ENCODE peak calls at places on chromosomes 4 and X, in five cellular contexts. M is right atrium auricular region, D is posterior cingulate gyrus, O is mucosa of gallbladder, E is right cardiac atrium. T is an unnamed sample.

GRCh38 chrX:132001127-132001526 is 22.0 kb upstream of the STK26 start:
- DNase-seq in M (no peak), D (no peak), O (no peak), E (no peak), T (no peak)

GRCh38 chrX:54439967-54440871 is at the start of gene TSR2:
- DNase-seq in M (peak), D (peak), O (peak), E (peak), T (peak)

GRCh38 chr4:116925900-116926457 is 159.4 kb downstream of the TRAM1L1 start:
- DNase-seq in M (no peak), D (peak), O (no peak), E (peak), T (peak)

GRCh38 chr4:8248091-8248490 is 21.5 kb upstream of the HTRA3 start:
- DNase-seq in M (no peak), D (no peak), O (no peak), E (no peak), T (no peak)

GRCh38 chr4:161486454-161486853 is 677.3 kb downstream of the FSTL5 start:
- DNase-seq in M (no peak), D (no peak), O (no peak), E (no peak), T (no peak)

GRCh38 chrX:86133761-86134160 is 14.5 kb upstream of the DACH2 start:
- DNase-seq in M (no peak), D (no peak), O (no peak), E (no peak), T (no peak)

GRCh38 chrX:152915541-152916241 is 17.8 kb downstream of the ZNF185 start:
- DNase-seq in M (no peak), D (no peak), O (peak), E (no peak), T (peak)

GRCh38 chr4:182231503-182231902 is 11.7 kb upstream of the TENM3 start:
- DNase-seq in M (no peak), D (no peak), O (no peak), E (no peak), T (no peak)

GRCh38 chr4:15694431-15694830 is 8.4 kb upstream of the BST1 start:
- DNase-seq in M (no peak), D (no peak), O (no peak), E (no peak), T (no peak)

GRCh38 chr4:75995727-75996126 is 5.0 kb upstream of the SDAD1 start:
- DNase-seq in M (no peak), D (no peak), O (no peak), E (no peak), T (no peak)

GRCh38 chr4:185204238-185204910 is 574 bp upstream of the CFAP97 start:
- DNase-seq in M (no peak), D (no peak), O (no peak), E (no peak), T (no peak)

GRCh38 chrX:122641136-122641535 is 542.9 kb upstream of the GRIA3 start:
- DNase-seq in M (no peak), D (no peak), O (no peak), E (no peak), T (no peak)

GRCh38 chrX:44842555-44843317 is 1.1 kb upstream of the DUSP21 start:
- DNase-seq in M (no peak), D (no peak), O (no peak), E (no peak), T (no peak)

GRCh38 chr4:98363431-98363830 is 102.2 kb downstream of the RAP1GDS1 start:
- DNase-seq in M (no peak), D (no peak), O (no peak), E (no peak), T (no peak)

GRCh38 chr4:98689507-98690174 is 31.2 kb upstream of the TSPAN5 start:
- DNase-seq in M (no peak), D (no peak), O (no peak), E (no peak), T (no peak)

GRCh38 chrX:29941292-29941691 is 274.1 kb upstream of the MAGEB2 start:
- DNase-seq in M (no peak), D (no peak), O (no peak), E (no peak), T (no peak)

GRCh38 chrX:34927866-34928265 is 14.7 kb upstream of the FAM47B start:
- DNase-seq in M (no peak), D (no peak), O (no peak), E (no peak), T (no peak)

GRCh38 chr4:36737691-36738090 is 456.3 kb downstream of the DTHD1 start:
- DNase-seq in M (no peak), D (no peak), O (no peak), E (no peak), T (no peak)

GRCh38 chrX:133638285-133638684 is 223.0 kb upstream of the GPC4 start:
- DNase-seq in M (no peak), D (peak), O (peak), E (no peak), T (no peak)

GRCh38 chr4:81687470-81687869 is 215.8 kb upstream of the RASGEF1B start:
- DNase-seq in M (no peak), D (no peak), O (no peak), E (no peak), T (no peak)